ENCODE peak calls at places on chromosome 16, in four cellular contexts. T is stomach, G is uterus, F is prostate gland. Q is an unnamed sample.

GRCh38 chr16:28548306-28548802 is 5.4 kb upstream of the SGF29 start:
- DNase-seq in T (no peak), F (no peak), G (no peak), Q (no peak)

GRCh38 chr16:75599452-75600277 is 23.4 kb downstream of the ADAT1 start:
- DNase-seq in G (no peak), F (peak), T (no peak), Q (no peak)

GRCh38 chr16:48556913-48557351 is 53.0 kb downstream of the N4BP1 start:
- DNase-seq in G (no peak), F (no peak), T (no peak), Q (no peak)

GRCh38 chr16:77877712-77878111 is 89.3 kb downstream of the VAT1L start:
- DNase-seq in G (no peak), T (no peak), F (no peak), Q (no peak)

GRCh38 chr16:79810449-79811189 is 210.1 kb upstream of the MAF start:
- DNase-seq in T (no peak), G (no peak), F (no peak), Q (no peak)

GRCh38 chr16:26442333-26442732 is 624.4 kb upstream of the C16orf82 start:
- DNase-seq in F (no peak), G (no peak), T (no peak), Q (no peak)

GRCh38 chr16:47731252-47731651 is 270.1 kb downstream of the PHKB start:
- DNase-seq in F (no peak), T (no peak), G (no peak), Q (no peak)

GRCh38 chr16:11446566-11447119 is 101.4 kb downstream of the RMI2 start:
- DNase-seq in T (no peak), F (no peak), G (no peak), Q (no peak)

GRCh38 chr16:14232106-14232890 is 161.2 kb downstream of the MRTFB start:
- DNase-seq in G (no peak), F (no peak), T (no peak), Q (no peak)

GRCh38 chr16:72560617-72561016 is 388.7 kb upstream of the PMFBP1 start:
- DNase-seq in T (no peak), G (no peak), F (peak), Q (no peak)

GRCh38 chr16:89393731-89394406 is 96.5 kb downstream of the ANKRD11 start:
- DNase-seq in T (peak), F (no peak), G (no peak), Q (no peak)

GRCh38 chr16:24670623-24671454 is 58.6 kb upstream of the TNRC6A start:
- DNase-seq in F (no peak), T (no peak), G (peak), Q (no peak)

GRCh38 chr16:12800751-12801308 is 2.9 kb downstream of the CPPED1 start:
- DNase-seq in F (no peak), T (no peak), G (no peak), Q (no peak)

GRCh38 chr16:30609002-30609927 is 924 bp downstream of the ZNF689 start:
- DNase-seq in F (peak), G (peak), T (peak), Q (peak)

GRCh38 chr16:48895142-48895541 is 285.2 kb upstream of the N4BP1 start:
- DNase-seq in G (no peak), F (no peak), T (no peak), Q (no peak)

GRCh38 chr16:81137012-81137335 is 40.8 kb upstream of the GCSH start:
- DNase-seq in T (no peak), G (no peak), F (no peak), Q (no peak)

GRCh38 chr16:89386786-89387185 is 103.6 kb downstream of the ANKRD11 start:
- DNase-seq in G (no peak), T (no peak), F (no peak), Q (no peak)

GRCh38 chr16:66521227-66521626 is 28.7 kb downstream of the TK2 start:
- DNase-seq in T (no peak), G (no peak), F (no peak), Q (no peak)

GRCh38 chr16:51815527-51815926 is 664.5 kb upstream of the SALL1 start:
- DNase-seq in G (no peak), F (no peak), T (no peak), Q (no peak)

GRCh38 chr16:85104821-85105391 is 7.4 kb downstream of the CIBAR2 start:
- DNase-seq in G (no peak), F (no peak), T (no peak), Q (no peak)

GRCh38 chr16:12553191-12553590 is 250.5 kb downstream of the CPPED1 start:
- DNase-seq in F (no peak), T (no peak), G (no peak), Q (no peak)

GRCh38 chr16:58264961-58265479 is 29.8 kb downstream of the PRSS54 start:
- DNase-seq in F (no peak), G (no peak), T (no peak), Q (no peak)

GRCh38 chr16:27772093-27772820 is 222.3 kb downstream of the KATNIP start:
- DNase-seq in T (no peak), G (no peak), F (no peak), Q (no peak)

GRCh38 chr16:53281859-53282258 is 152.4 kb upstream of the RBL2 start:
- DNase-seq in G (no peak), F (no peak), T (no peak), Q (no peak)
- TF ChIP-seq POLR2A in G (no peak), F (no peak), T (no peak), Q (no peak)

GRCh38 chr16:4390266-4391260 is 18.9 kb downstream of the VASN start:
- DNase-seq in G (no peak), F (no peak), T (no peak), Q (no peak)

GRCh38 chr16:4395055-4395726 is 21.2 kb downstream of the CORO7 start:
- DNase-seq in F (no peak), G (no peak), T (no peak), Q (no peak)

GRCh38 chr16:4391635-4392381 is 20.2 kb downstream of the VASN start:
- DNase-seq in F (no peak), G (no peak), T (no peak), Q (no peak)

GRCh38 chr16:4392382-4393242 is 21.0 kb downstream of the VASN start:
- DNase-seq in G (peak), T (peak), F (no peak), Q (no peak)

GRCh38 chr16:4393243-4393606 is 21.6 kb downstream of the VASN start:
- DNase-seq in G (no peak), T (peak), F (no peak), Q (no peak)
- TF ChIP-seq POLR2A in G (no peak), T (no peak), F (no peak), Q (no peak)

GRCh38 chr16:31713071-31713944 is 160.3 kb upstream of the ZNF267 start:
- DNase-seq in T (peak), F (peak), G (peak), Q (peak)
- TF ChIP-seq POLR2A in T (no peak), F (peak), G (peak), Q (peak)

GRCh38 chr16:7331997-7332396 is 648 bp upstream of the RBFOX1 start:
- DNase-seq in G (no peak), T (no peak), F (no peak), Q (no peak)

GRCh38 chr16:7333326-7333725 is 681 bp downstream of the RBFOX1 start:
- DNase-seq in F (no peak), G (no peak), T (no peak), Q (no peak)

GRCh38 chr16:7334801-7335560 is 2.3 kb downstream of the RBFOX1 start:
- DNase-seq in G (no peak), F (no peak), T (no peak), Q (no peak)

GRCh38 chr16:7330709-7331108 is 1.9 kb upstream of the RBFOX1 start:
- DNase-seq in T (no peak), G (no peak), F (no peak), Q (no peak)

GRCh38 chr16:7332611-7333010 is at the start of gene RBFOX1:
- DNase-seq in G (no peak), T (no peak), F (no peak), Q (no peak)
- TF ChIP-seq POLR2A in G (no peak), T (no peak), F (no peak), Q (no peak)

GRCh38 chr16:71288890-71289731 is at the start of gene CMTR2:
- DNase-seq in G (peak), F (peak), T (peak), Q (peak)
- TF ChIP-seq POLR2A in G (peak), F (peak), T (no peak), Q (peak)